ENCODE peak calls at places on chromosomes 12 and 14, in four cellular contexts. One of them, this sample, is unnamed.

GRCh38 chr12:17333287-17333686 is 727.3 kb upstream of the LMO3 start:
- DNase-seq in neural progenitor cell: no peak
- DNase-seq in adipocyte: no peak
- DNase-seq in mammary epithelial cell: no peak
- DNase-seq in this sample: no peak

GRCh38 chr12:124586756-124587155 is 19.3 kb upstream of the NCOR2 start:
- DNase-seq in mammary epithelial cell: no peak
- DNase-seq in adipocyte: no peak
- DNase-seq in neural progenitor cell: no peak
- DNase-seq in this sample: no peak

GRCh38 chr12:89856431-89856830 is 147.8 kb upstream of the ATP2B1 start:
- DNase-seq in adipocyte: no peak
- DNase-seq in neural progenitor cell: no peak
- DNase-seq in mammary epithelial cell: peak; percentile 16
- DNase-seq in this sample: no peak

GRCh38 chr14:51630987-51631386 is 20.7 kb upstream of the FRMD6 start:
- DNase-seq in mammary epithelial cell: no peak
- DNase-seq in adipocyte: no peak
- DNase-seq in neural progenitor cell: no peak
- DNase-seq in this sample: no peak

GRCh38 chr12:119684730-119685129 is 16.8 kb downstream of the PRKAB1 start:
- DNase-seq in mammary epithelial cell: no peak
- DNase-seq in neural progenitor cell: no peak
- DNase-seq in adipocyte: peak; percentile 58
- DNase-seq in this sample: no peak

GRCh38 chr14:30822080-30822571 is 52.2 kb upstream of the COCH start:
- DNase-seq in mammary epithelial cell: no peak
- DNase-seq in adipocyte: no peak
- DNase-seq in neural progenitor cell: no peak
- DNase-seq in this sample: no peak

GRCh38 chr12:26833692-26834168 is 736 bp upstream of the ITPR2 start:
- DNase-seq in neural progenitor cell: peak; percentile 81
- DNase-seq in adipocyte: peak; percentile 60
- DNase-seq in mammary epithelial cell: peak; percentile 25
- DNase-seq in this sample: peak; percentile 37

GRCh38 chr12:122858171-122858570 is 22.9 kb downstream of the HIP1R start:
- DNase-seq in mammary epithelial cell: no peak
- DNase-seq in adipocyte: no peak
- DNase-seq in neural progenitor cell: no peak
- DNase-seq in this sample: no peak

GRCh38 chr14:32075636-32076277 is 1.3 kb upstream of the ARHGAP5 start:
- DNase-seq in neural progenitor cell: peak; percentile 52
- DNase-seq in mammary epithelial cell: peak; percentile 42
- DNase-seq in adipocyte: peak; percentile 65
- DNase-seq in this sample: peak; percentile 56

GRCh38 chr12:119660074-119660473 is 7.9 kb upstream of the PRKAB1 start:
- DNase-seq in adipocyte: no peak
- DNase-seq in mammary epithelial cell: no peak
- DNase-seq in neural progenitor cell: no peak
- DNase-seq in this sample: no peak

GRCh38 chr12:115752913-115753726 is 524.4 kb downstream of the MED13L start:
- DNase-seq in adipocyte: peak; percentile 95
- DNase-seq in neural progenitor cell: peak; percentile 76
- DNase-seq in mammary epithelial cell: peak; percentile 52
- DNase-seq in this sample: peak; percentile 59

GRCh38 chr12:113793250-113793649 is 172.9 kb downstream of the RBM19 start:
- DNase-seq in mammary epithelial cell: no peak
- DNase-seq in adipocyte: no peak
- DNase-seq in neural progenitor cell: no peak
- DNase-seq in this sample: no peak

GRCh38 chr12:24608637-24609285 is 340.1 kb downstream of the BCAT1 start:
- DNase-seq in neural progenitor cell: no peak
- DNase-seq in mammary epithelial cell: no peak
- DNase-seq in adipocyte: no peak
- DNase-seq in this sample: no peak

GRCh38 chr14:22739423-22739822 is 27.1 kb upstream of the OXA1L start:
- DNase-seq in neural progenitor cell: no peak
- DNase-seq in adipocyte: no peak
- DNase-seq in mammary epithelial cell: no peak
- DNase-seq in this sample: no peak

GRCh38 chr12:105622846-105623245 is 292.4 kb downstream of the C12orf75 start:
- DNase-seq in adipocyte: no peak
- DNase-seq in neural progenitor cell: peak; percentile 63
- DNase-seq in mammary epithelial cell: no peak
- DNase-seq in this sample: no peak

GRCh38 chr12:117857632-117858274 is 111.0 kb downstream of the KSR2 start:
- DNase-seq in mammary epithelial cell: peak; percentile 41
- DNase-seq in adipocyte: peak; percentile 68
- DNase-seq in neural progenitor cell: peak; percentile 67
- DNase-seq in this sample: no peak

GRCh38 chr12:75954076-75954475 is 77.5 kb downstream of the PHLDA1 start:
- DNase-seq in adipocyte: peak; percentile 82
- DNase-seq in mammary epithelial cell: peak; percentile 95
- DNase-seq in neural progenitor cell: no peak
- DNase-seq in this sample: no peak

GRCh38 chr14:31090872-31091764 is 64.9 kb upstream of the STRN3 start:
- DNase-seq in mammary epithelial cell: peak; percentile 88
- DNase-seq in adipocyte: peak; percentile 94
- DNase-seq in neural progenitor cell: no peak
- DNase-seq in this sample: no peak

GRCh38 chr12:130649646-130650045 is 66.5 kb downstream of the RIMBP2 start:
- DNase-seq in mammary epithelial cell: no peak
- DNase-seq in adipocyte: no peak
- DNase-seq in neural progenitor cell: no peak
- DNase-seq in this sample: no peak

GRCh38 chr14:37150414-37150813 is 22.0 kb downstream of the SLC25A21 start:
- DNase-seq in mammary epithelial cell: peak; percentile 36
- DNase-seq in neural progenitor cell: peak; percentile 48
- DNase-seq in adipocyte: peak; percentile 89
- DNase-seq in this sample: no peak

GRCh38 chr12:121786441-121786825 is 7.1 kb downstream of the RHOF start:
- DNase-seq in mammary epithelial cell: peak; percentile 99
- DNase-seq in neural progenitor cell: no peak
- DNase-seq in adipocyte: peak; percentile 75
- DNase-seq in this sample: no peak

GRCh38 chr12:108647199-108647935 is 13.7 kb upstream of the SELPLG start:
- DNase-seq in adipocyte: no peak
- DNase-seq in neural progenitor cell: no peak
- DNase-seq in mammary epithelial cell: no peak
- DNase-seq in this sample: no peak

GRCh38 chr14:29220077-29220476 is 453.5 kb downstream of the FOXG1 start:
- DNase-seq in neural progenitor cell: no peak
- DNase-seq in adipocyte: no peak
- DNase-seq in mammary epithelial cell: no peak
- DNase-seq in this sample: no peak

DNA sequence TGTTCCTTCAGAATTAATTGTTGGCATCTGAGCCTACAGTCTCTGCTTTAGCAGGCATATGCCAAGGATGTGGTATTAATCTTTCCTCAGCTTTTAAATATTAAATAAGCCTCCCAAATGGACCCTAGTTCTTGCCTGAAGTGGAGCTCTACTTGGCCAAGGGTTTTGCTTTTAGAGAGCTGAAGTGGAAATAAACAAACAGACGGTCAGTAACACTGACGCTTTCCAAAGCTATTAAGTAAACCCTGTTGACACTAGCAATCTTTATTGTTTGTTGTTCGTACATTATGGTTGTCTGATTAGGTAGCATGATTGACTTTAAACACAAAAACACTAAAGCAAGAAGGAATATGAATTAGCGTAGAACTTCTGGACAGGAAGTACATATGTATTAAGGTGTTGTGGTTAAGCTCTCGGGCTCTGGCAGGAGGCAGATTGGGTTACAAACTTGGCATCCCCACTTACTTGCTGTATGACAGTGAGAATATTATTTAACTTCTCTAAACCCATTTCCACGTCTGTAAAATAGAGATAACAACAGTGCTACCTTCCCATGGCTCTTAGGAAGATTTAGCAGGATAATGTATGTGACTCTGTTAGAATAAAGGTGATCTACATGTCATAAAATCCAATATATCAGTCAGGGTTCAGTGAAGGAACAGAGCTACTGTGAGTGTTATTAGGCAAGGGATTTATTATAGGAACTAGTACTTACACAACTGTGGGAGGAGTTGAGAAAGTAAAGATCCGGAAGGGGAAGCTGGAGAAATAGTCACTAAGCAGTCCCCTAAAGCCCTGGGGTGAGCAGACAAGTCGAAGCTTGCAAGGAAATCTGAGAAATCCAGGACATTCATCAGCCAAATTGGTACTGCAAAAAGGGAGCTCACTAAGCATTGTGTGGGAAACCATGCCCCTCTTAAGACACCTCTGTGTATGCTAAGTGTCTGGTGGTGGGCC is 92.2 kb upstream of the ATF7IP start:
- DNase-seq in adipocyte: no peak
- DNase-seq in mammary epithelial cell: peak; percentile 78
- DNase-seq in neural progenitor cell: no peak
- DNase-seq in this sample: no peak
- H3K4me3 ChIP-seq in adipocyte: no peak overlapping the region
- H3K4me3 ChIP-seq in mammary epithelial cell: no peak overlapping the region
- H3K4me3 ChIP-seq in neural progenitor cell: no peak overlapping the region
- H3K4me3 ChIP-seq in this sample: no peak overlapping the region

GRCh38 chr12:106971065-106971464 is 15.4 kb downstream of the TMEM263 start:
- DNase-seq in adipocyte: no peak
- DNase-seq in mammary epithelial cell: no peak
- DNase-seq in neural progenitor cell: no peak
- DNase-seq in this sample: no peak
- H3K36me3 ChIP-seq in adipocyte: peaks cover 87% of the 10 kb centered on the region
- H3K36me3 ChIP-seq in mammary epithelial cell: peaks cover 31% of the 10 kb centered on the region
- H3K36me3 ChIP-seq in neural progenitor cell: no peaks in the 10 kb centered on the region
- H3K36me3 ChIP-seq in this sample: no peaks in the 10 kb centered on the region

DNA sequence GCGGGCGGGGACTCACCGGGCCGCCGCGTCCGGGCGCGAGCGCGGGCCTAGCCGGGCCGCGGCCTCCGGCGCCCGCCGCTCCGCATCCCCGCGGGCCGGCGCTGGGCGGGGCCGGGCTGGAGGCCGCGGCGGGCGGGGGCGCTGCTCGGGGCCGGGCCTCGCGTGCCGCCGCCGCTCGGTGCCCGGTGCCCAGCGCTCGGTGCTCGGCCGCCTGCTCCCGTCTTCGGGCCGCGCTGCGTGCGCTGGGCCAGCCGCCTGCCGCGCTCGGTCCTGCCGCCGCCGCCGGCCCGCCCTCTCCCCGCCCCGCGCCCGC is at the start of gene AKT1:
- DNase-seq in neural progenitor cell: peak; percentile 77
- DNase-seq in mammary epithelial cell: no peak
- DNase-seq in adipocyte: no peak
- DNase-seq in this sample: no peak
- H3K4me1 ChIP-seq in neural progenitor cell: peaks cover 24% of the 10 kb centered on the region
- H3K4me1 ChIP-seq in mammary epithelial cell: peaks cover 43% of the 10 kb centered on the region
- H3K4me1 ChIP-seq in adipocyte: peaks cover 61% of the 10 kb centered on the region
- H3K4me1 ChIP-seq in this sample: peaks cover 77% of the 10 kb centered on the region

GRCh38 chr12:45050751-45051489 is at the start of gene DBX2:
- DNase-seq in neural progenitor cell: peak; percentile 72
- DNase-seq in mammary epithelial cell: no peak
- DNase-seq in adipocyte: peak; percentile 24
- DNase-seq in this sample: no peak

GRCh38 chr12:45049912-45050318 is 984 bp downstream of the DBX2 start:
- DNase-seq in mammary epithelial cell: no peak
- DNase-seq in neural progenitor cell: peak; percentile 31
- DNase-seq in adipocyte: no peak
- DNase-seq in this sample: no peak

GRCh38 chr12:45051490-45052105 is 699 bp upstream of the DBX2 start:
- DNase-seq in adipocyte: peak; percentile 11
- DNase-seq in neural progenitor cell: peak; percentile 9
- DNase-seq in mammary epithelial cell: peak; percentile 5
- DNase-seq in this sample: no peak

GRCh38 chr12:45050331-45050750 is 558 bp downstream of the DBX2 start:
- DNase-seq in adipocyte: no peak
- DNase-seq in mammary epithelial cell: no peak
- DNase-seq in neural progenitor cell: peak; percentile 60
- DNase-seq in this sample: no peak
- H3K4me3 ChIP-seq in adipocyte: peak overlapping the region; percentile 85
- H3K4me3 ChIP-seq in mammary epithelial cell: no peak overlapping the region
- H3K4me3 ChIP-seq in neural progenitor cell: peak overlapping the region; percentile 73
- H3K4me3 ChIP-seq in this sample: peak overlapping the region; percentile 53

GRCh38 chr14:102469261-102469660 is 40.3 kb downstream of the ANKRD9 start:
- DNase-seq in adipocyte: no peak
- DNase-seq in neural progenitor cell: no peak
- DNase-seq in mammary epithelial cell: no peak
- DNase-seq in this sample: no peak

GRCh38 chr14:102464006-102464405 is 45.6 kb downstream of the ANKRD9 start:
- DNase-seq in neural progenitor cell: no peak
- DNase-seq in adipocyte: no peak
- DNase-seq in mammary epithelial cell: no peak
- DNase-seq in this sample: no peak

GRCh38 chr14:102462391-102462790 is 47.2 kb downstream of the ANKRD9 start:
- DNase-seq in adipocyte: peak; percentile 12
- DNase-seq in neural progenitor cell: no peak
- DNase-seq in mammary epithelial cell: no peak
- DNase-seq in this sample: no peak

GRCh38 chr14:102461490-102462317 is 47.9 kb downstream of the ANKRD9 start:
- DNase-seq in mammary epithelial cell: no peak
- DNase-seq in neural progenitor cell: no peak
- DNase-seq in adipocyte: no peak
- DNase-seq in this sample: no peak

GRCh38 chr14:102464846-102465341 is 44.7 kb downstream of the ANKRD9 start:
- DNase-seq in neural progenitor cell: no peak
- DNase-seq in mammary epithelial cell: no peak
- DNase-seq in adipocyte: no peak
- DNase-seq in this sample: no peak
- H3K36me3 ChIP-seq in neural progenitor cell: no peaks in the 10 kb centered on the region
- H3K36me3 ChIP-seq in mammary epithelial cell: no peaks in the 10 kb centered on the region
- H3K36me3 ChIP-seq in adipocyte: peaks cover 34% of the 10 kb centered on the region
- H3K36me3 ChIP-seq in this sample: peaks cover 68% of the 10 kb centered on the region

DNA sequence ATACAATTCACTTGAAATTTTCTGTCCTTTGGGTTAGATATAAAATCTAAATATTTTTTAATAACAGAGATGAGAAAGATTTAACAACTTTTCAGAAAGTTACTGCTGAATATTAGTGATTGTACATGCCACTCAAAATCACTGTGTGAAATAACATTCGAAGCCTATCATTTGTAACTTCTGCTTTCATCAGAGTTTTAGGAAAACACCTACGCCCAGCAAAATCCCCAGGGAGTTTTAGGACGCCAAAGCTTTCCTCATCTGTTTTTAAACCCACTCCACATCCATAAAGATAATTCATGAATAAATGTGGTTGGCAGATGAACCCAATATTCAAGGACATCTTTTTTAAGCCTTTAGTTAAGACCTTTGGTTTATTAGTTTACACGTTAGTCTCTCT is 23.9 kb downstream of the TC2N start:
- DNase-seq in adipocyte: no peak
- DNase-seq in neural progenitor cell: no peak
- DNase-seq in mammary epithelial cell: no peak
- DNase-seq in this sample: no peak
- H3K4me1 ChIP-seq in adipocyte: peaks cover 14% of the 10 kb centered on the region
- H3K4me1 ChIP-seq in neural progenitor cell: no peaks in the 10 kb centered on the region
- H3K4me1 ChIP-seq in mammary epithelial cell: no peaks in the 10 kb centered on the region
- H3K4me1 ChIP-seq in this sample: no peaks in the 10 kb centered on the region

GRCh38 chr12:53182836-53183235 is 2.1 kb upstream of the CSAD start:
- DNase-seq in mammary epithelial cell: no peak
- DNase-seq in neural progenitor cell: no peak
- DNase-seq in adipocyte: peak; percentile 14
- DNase-seq in this sample: no peak
- H3K4me3 ChIP-seq in mammary epithelial cell: no peak overlapping the region
- H3K4me3 ChIP-seq in neural progenitor cell: peak overlapping the region; percentile 78
- H3K4me3 ChIP-seq in adipocyte: peak overlapping the region; percentile 88
- H3K4me3 ChIP-seq in this sample: no peak overlapping the region